ENCODE peak calls at places on chromosomes 3 and 15, in seven cellular contexts. One of them, this sample, is unnamed.

GRCh38 chr3:81799403-81799802 is 38.0 kb upstream of the GBE1 start:
- DNase-seq in left ventricle myocardium inferior: no peak
- DNase-seq in memory B cell: no peak
- DNase-seq in upper lobe of right lung: no peak
- DNase-seq in DMS53: no peak
- DNase-seq in endodermal cell: no peak
- DNase-seq in cardiac fibroblast: peak; percentile 27
- DNase-seq in this sample: no peak

GRCh38 chr3:71360170-71360569 is 223.4 kb downstream of the FOXP1 start:
- DNase-seq in cardiac fibroblast: no peak
- DNase-seq in endodermal cell: no peak
- DNase-seq in upper lobe of right lung: no peak
- DNase-seq in DMS53: no peak
- DNase-seq in memory B cell: peak; percentile 11
- DNase-seq in left ventricle myocardium inferior: no peak
- DNase-seq in this sample: no peak

GRCh38 chr3:169822540-169822939 is 9.8 kb upstream of the LRRC34 start:
- DNase-seq in memory B cell: no peak
- DNase-seq in DMS53: peak; percentile 90
- DNase-seq in cardiac fibroblast: no peak
- DNase-seq in left ventricle myocardium inferior: no peak
- DNase-seq in upper lobe of right lung: no peak
- DNase-seq in endodermal cell: no peak
- DNase-seq in this sample: peak; percentile 91

GRCh38 chr3:42814914-42815507 is 5.8 kb downstream of the ACKR2 start:
- DNase-seq in left ventricle myocardium inferior: no peak
- DNase-seq in endodermal cell: no peak
- DNase-seq in upper lobe of right lung: no peak
- DNase-seq in memory B cell: no peak
- DNase-seq in cardiac fibroblast: no peak
- DNase-seq in DMS53: peak; percentile 30
- DNase-seq in this sample: no peak

GRCh38 chr3:50474717-50475116 is 28.7 kb downstream of the CACNA2D2 start:
- DNase-seq in left ventricle myocardium inferior: no peak
- DNase-seq in upper lobe of right lung: no peak
- DNase-seq in memory B cell: no peak
- DNase-seq in cardiac fibroblast: peak; percentile 36
- DNase-seq in DMS53: no peak
- DNase-seq in endodermal cell: no peak
- DNase-seq in this sample: no peak

GRCh38 chr3:20394243-20394642 is 208.2 kb upstream of the SGO1 start:
- DNase-seq in cardiac fibroblast: no peak
- DNase-seq in left ventricle myocardium inferior: no peak
- DNase-seq in endodermal cell: peak; percentile 57
- DNase-seq in upper lobe of right lung: no peak
- DNase-seq in DMS53: no peak
- DNase-seq in memory B cell: no peak
- DNase-seq in this sample: no peak

GRCh38 chr3:197302696-197303341 is 4.4 kb upstream of the DLG1 start:
- DNase-seq in upper lobe of right lung: no peak
- DNase-seq in endodermal cell: no peak
- DNase-seq in memory B cell: no peak
- DNase-seq in DMS53: no peak
- DNase-seq in left ventricle myocardium inferior: no peak
- DNase-seq in cardiac fibroblast: peak; percentile 93
- DNase-seq in this sample: no peak

GRCh38 chr3:137110392-137110996 is 152.7 kb downstream of the IL20RB start:
- DNase-seq in cardiac fibroblast: peak; percentile 51
- DNase-seq in DMS53: peak; percentile 67
- DNase-seq in endodermal cell: no peak
- DNase-seq in upper lobe of right lung: no peak
- DNase-seq in memory B cell: no peak
- DNase-seq in left ventricle myocardium inferior: no peak
- DNase-seq in this sample: no peak

GRCh38 chr3:59818-60217 is 136.7 kb upstream of the CHL1 start:
- DNase-seq in left ventricle myocardium inferior: no peak
- DNase-seq in memory B cell: no peak
- DNase-seq in DMS53: no peak
- DNase-seq in cardiac fibroblast: no peak
- DNase-seq in endodermal cell: no peak
- DNase-seq in upper lobe of right lung: no peak
- DNase-seq in this sample: no peak

GRCh38 chr15:71443538-71443937 is 328.3 kb downstream of the THSD4 start:
- DNase-seq in left ventricle myocardium inferior: peak; percentile 52
- DNase-seq in endodermal cell: peak; percentile 86
- DNase-seq in DMS53: peak; percentile 68
- DNase-seq in upper lobe of right lung: peak; percentile 78
- DNase-seq in cardiac fibroblast: peak; percentile 70
- DNase-seq in memory B cell: peak; percentile 7
- DNase-seq in this sample: peak; percentile 36

GRCh38 chr15:68684476-68684875 is 105.7 kb downstream of the CORO2B start:
- DNase-seq in endodermal cell: peak; percentile 12
- DNase-seq in cardiac fibroblast: no peak
- DNase-seq in DMS53: no peak
- DNase-seq in upper lobe of right lung: no peak
- DNase-seq in left ventricle myocardium inferior: no peak
- DNase-seq in memory B cell: no peak
- DNase-seq in this sample: no peak

GRCh38 chr3:73621388-73621787 is 3.4 kb downstream of the PDZRN3 start:
- DNase-seq in DMS53: peak; percentile 19
- DNase-seq in memory B cell: no peak
- DNase-seq in endodermal cell: no peak
- DNase-seq in cardiac fibroblast: no peak
- DNase-seq in upper lobe of right lung: no peak
- DNase-seq in left ventricle myocardium inferior: peak; percentile 25
- DNase-seq in this sample: no peak